ENCODE peak calls at places on chromosomes 1 and 21, in ten cellular contexts. W is HCT116, U is IMR-90, D is adrenal gland, M is H1, P is Peyer's patch, R is heart left ventricle, F is A549, Z is stomach, A is HepG2. I is an unnamed sample.

GRCh38 chr1:160149706-160150105 is 1.7 kb upstream of the ATP1A4 start:
- DNase-seq in W (no peak), U (peak), D (no peak), M (no peak), P (no peak), R (no peak), F (no peak), Z (no peak), A (no peak), I (no peak)

GRCh38 chr1:6347641-6348487 is 45.7 kb downstream of the ACOT7 start:
- DNase-seq in W (no peak), U (peak), D (peak), M (no peak), P (peak), R (no peak), F (peak), Z (peak), A (peak), I (no peak)

GRCh38 chr1:234722904-234723588 is 113.1 kb upstream of the IRF2BP2 start:
- DNase-seq in W (peak), U (peak), D (peak), M (no peak), P (no peak), R (peak), F (peak), Z (peak), A (peak), I (peak)

GRCh38 chr21:42319851-42320602 is 4.8 kb upstream of the TFF3 start:
- DNase-seq in W (no peak), U (no peak), D (peak), M (no peak), P (no peak), R (no peak), F (no peak), Z (no peak), A (no peak), I (no peak)

GRCh38 chr1:227358079-227358358 is 39.7 kb upstream of the CDC42BPA start:
- DNase-seq in W (no peak), U (no peak), D (no peak), M (no peak), P (no peak), R (no peak), F (no peak), Z (no peak), A (no peak), I (no peak)

GRCh38 chr21:46552274-46552673 is 52.6 kb downstream of the S100B start:
- DNase-seq in W (no peak), U (no peak), D (peak), M (no peak), P (no peak), R (no peak), F (no peak), Z (no peak), A (no peak), I (no peak)

GRCh38 chr21:29649370-29649963 is 290.3 kb downstream of the GRIK1 start:
- DNase-seq in W (no peak), U (no peak), D (no peak), M (no peak), P (no peak), R (no peak), F (no peak), Z (no peak), A (no peak), I (no peak)

GRCh38 chr1:9942399-9942938 is 722 bp downstream of the LZIC start:
- DNase-seq in W (no peak), U (peak), D (no peak), M (no peak), P (no peak), R (no peak), F (peak), Z (no peak), A (peak), I (no peak)

GRCh38 chr1:206049293-206049692 is 3.7 kb upstream of the RHEX start:
- DNase-seq in W (no peak), U (no peak), D (no peak), M (no peak), P (no peak), R (no peak), F (no peak), Z (no peak), A (no peak), I (no peak)

GRCh38 chr1:215833936-215834729 is 267.0 kb downstream of the KCTD3 start:
- DNase-seq in W (no peak), U (peak), D (no peak), M (no peak), P (no peak), R (no peak), F (no peak), Z (no peak), A (no peak), I (no peak)

GRCh38 chr1:203189951-203190352 is 3.4 kb upstream of the CHI3L1 start:
- DNase-seq in W (no peak), U (peak), D (no peak), M (no peak), P (no peak), R (no peak), F (no peak), Z (no peak), A (no peak), I (no peak)

GRCh38 chr1:206514821-206515387 is 7.6 kb downstream of the RASSF5 start:
- DNase-seq in W (no peak), U (no peak), D (no peak), M (no peak), P (no peak), R (no peak), F (no peak), Z (no peak), A (no peak), I (no peak)

GRCh38 chr21:29424728-29425127 is 126.0 kb downstream of the BACH1 start:
- DNase-seq in W (no peak), U (no peak), D (no peak), M (no peak), P (no peak), R (no peak), F (no peak), Z (no peak), A (no peak), I (no peak)

GRCh38 chr1:223177681-223178080 is 34.6 kb upstream of the TLR5 start:
- DNase-seq in W (no peak), U (no peak), D (peak), M (no peak), P (no peak), R (peak), F (no peak), Z (peak), A (peak), I (no peak)

GRCh38 chr1:112058815-112059450 is 69.5 kb upstream of the KCND3 start:
- DNase-seq in W (no peak), U (no peak), D (no peak), M (peak), P (no peak), R (no peak), F (no peak), Z (no peak), A (peak), I (no peak)

GRCh38 chr1:198047913-198048312 is 108.9 kb upstream of the NEK7 start:
- DNase-seq in W (no peak), U (no peak), D (no peak), M (no peak), P (no peak), R (no peak), F (no peak), Z (no peak), A (no peak), I (no peak)

GRCh38 chr21:44903689-44904088 is 17.0 kb downstream of the ITGB2 start:
- DNase-seq in W (no peak), U (no peak), D (no peak), M (no peak), P (no peak), R (no peak), F (no peak), Z (no peak), A (no peak), I (no peak)

GRCh38 chr1:60808676-60809075 is 273.7 kb upstream of the NFIA start:
- DNase-seq in W (no peak), U (no peak), D (no peak), M (no peak), P (no peak), R (no peak), F (no peak), Z (no peak), A (no peak), I (no peak)

GRCh38 chr21:44483288-44484237 is 28.3 kb downstream of the LRRC3 start:
- DNase-seq in W (no peak), U (peak), D (no peak), M (no peak), P (no peak), R (no peak), F (no peak), Z (no peak), A (peak), I (no peak)

GRCh38 chr21:46052703-46053651 is 44.9 kb upstream of the COL6A2 start:
- DNase-seq in W (peak), U (peak), D (peak), M (no peak), P (no peak), R (no peak), F (no peak), Z (no peak), A (no peak), I (no peak)

GRCh38 chr21:45390121-45390751 is 14.7 kb upstream of the COL18A1 start:
- DNase-seq in W (no peak), U (no peak), D (no peak), M (no peak), P (no peak), R (no peak), F (no peak), Z (no peak), A (no peak), I (peak)

GRCh38 chr1:78333426-78334012 is 157.3 kb upstream of the PTGFR start:
- DNase-seq in W (peak), U (peak), D (peak), M (no peak), P (no peak), R (no peak), F (no peak), Z (no peak), A (peak), I (no peak)

GRCh38 chr1:17265162-17265561 is 16.3 kb downstream of the PADI3 start:
- DNase-seq in W (no peak), U (peak), D (no peak), M (no peak), P (no peak), R (no peak), F (no peak), Z (no peak), A (no peak), I (no peak)

GRCh38 chr1:68814067-68814466 is 317.2 kb upstream of the DEPDC1 start:
- DNase-seq in W (no peak), U (no peak), D (no peak), M (no peak), P (no peak), R (no peak), F (no peak), Z (no peak), A (no peak), I (no peak)

GRCh38 chr1:86706018-86706417 is 1.6 kb downstream of the SH3GLB1 start:
- DNase-seq in W (no peak), U (no peak), D (no peak), M (no peak), P (no peak), R (no peak), F (no peak), Z (no peak), A (peak), I (no peak)

DNA sequence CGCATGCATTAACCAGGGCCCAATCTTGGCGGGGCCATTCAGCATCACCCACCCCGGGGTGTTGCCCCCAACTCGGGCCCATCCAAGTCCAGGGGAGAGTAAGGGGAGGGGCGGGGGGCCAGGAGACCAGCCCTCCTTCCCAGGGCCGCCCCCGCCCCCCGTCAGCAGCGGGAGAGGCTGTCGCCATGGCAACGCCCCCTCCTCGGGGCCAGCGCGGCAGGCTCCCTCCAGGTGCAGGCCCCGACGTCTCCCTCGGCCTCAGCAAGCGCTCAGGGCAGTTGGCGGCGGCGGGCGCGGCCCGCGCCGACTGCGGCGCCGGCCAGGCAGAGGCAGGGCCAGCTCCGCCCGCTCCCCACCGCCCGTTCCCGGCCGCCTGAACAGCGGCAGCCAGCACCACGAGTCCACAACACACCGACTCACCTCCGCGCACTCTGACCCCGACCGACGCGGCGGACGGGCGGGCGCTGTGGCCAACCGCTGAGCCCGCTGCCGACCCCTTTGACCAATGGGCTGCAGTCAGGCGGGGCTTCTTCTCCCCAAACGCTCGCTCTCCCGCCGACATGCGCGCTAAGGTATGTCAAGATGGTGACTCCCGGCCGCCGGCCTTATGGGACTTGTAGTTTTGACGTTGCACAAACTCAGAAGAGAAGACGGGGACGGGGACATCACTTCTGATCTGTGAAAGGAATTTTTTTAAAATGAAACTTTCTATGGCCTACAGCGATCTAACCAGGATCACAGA is at the start of gene ERI3:
- DNase-seq in W (peak), U (peak), D (peak), M (peak), P (peak), R (peak), F (peak), Z (peak), A (peak), I (peak)
- TF ChIP-seq POLR2A in W (no peak), U (peak), D (peak), M (peak), P (no peak), R (peak), F (peak), Z (no peak), A (peak), I (peak)

DNA sequence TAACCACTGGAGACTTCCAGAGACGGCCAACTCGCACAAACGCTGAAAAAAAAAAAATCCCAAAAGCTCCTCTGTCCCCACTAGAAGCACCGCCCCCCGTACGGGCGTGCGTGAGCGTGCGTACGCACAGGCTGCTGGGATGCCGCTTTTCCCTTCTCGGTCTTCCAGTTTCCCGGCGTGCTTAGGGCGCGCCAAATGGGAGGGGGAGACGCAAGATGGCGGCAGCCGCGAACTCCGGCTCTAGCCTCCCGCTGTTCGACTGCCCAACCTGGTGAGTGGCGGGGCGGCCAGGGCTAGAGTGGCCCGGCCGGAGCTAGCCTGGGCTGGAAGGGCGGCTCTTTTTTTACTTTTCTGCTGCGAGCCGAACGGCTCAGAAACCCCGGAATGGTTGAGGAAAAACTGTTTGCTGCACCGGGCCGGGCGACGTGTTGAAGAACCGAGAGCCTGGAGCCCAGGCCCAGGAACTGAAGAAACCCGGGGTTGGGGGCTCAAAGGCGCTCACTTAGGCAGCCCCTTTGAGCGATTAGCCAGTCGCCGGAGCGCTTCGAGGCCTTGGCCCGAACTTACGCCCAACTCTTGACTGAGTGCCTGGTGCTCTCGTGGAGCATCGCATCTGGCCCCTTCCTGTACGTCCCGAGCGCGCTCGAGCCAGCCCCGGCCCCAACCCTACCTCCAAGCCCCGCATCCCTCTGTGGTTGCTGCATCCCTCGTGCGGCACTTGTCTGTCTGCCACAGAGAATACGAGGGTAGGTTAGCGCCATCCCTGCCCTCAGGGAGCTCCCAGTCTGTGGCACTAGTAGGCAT is at the start of gene PPP1R8:
- DNase-seq in W (peak), U (peak), D (peak), M (peak), P (peak), R (peak), F (peak), Z (peak), A (peak), I (peak)
- TF ChIP-seq POLR2A in W (peak), U (peak), D (peak), M (peak), P (peak), R (peak), F (peak), Z (peak), A (peak), I (peak)

GRCh38 chr21:38769253-38769780 is 36.4 kb upstream of the ETS2 start:
- DNase-seq in W (no peak), U (peak), D (no peak), M (no peak), P (no peak), R (no peak), F (no peak), Z (no peak), A (no peak), I (no peak)
- TF ChIP-seq POLR2A in W (no peak), U (no peak), D (no peak), M (no peak), P (no peak), R (no peak), F (no peak), Z (no peak), A (no peak), I (no peak)

GRCh38 chr1:36793452-36793851 is 240.9 kb downstream of the GRIK3 start:
- DNase-seq in W (no peak), U (no peak), D (no peak), M (no peak), P (no peak), R (no peak), F (no peak), Z (no peak), A (no peak), I (no peak)

GRCh38 chr1:36794460-36794859 is 239.9 kb downstream of the GRIK3 start:
- DNase-seq in W (no peak), U (no peak), D (no peak), M (no peak), P (no peak), R (no peak), F (no peak), Z (no peak), A (no peak), I (no peak)

GRCh38 chr1:36796101-36796590 is 238.2 kb downstream of the GRIK3 start:
- DNase-seq in W (no peak), U (no peak), D (no peak), M (no peak), P (no peak), R (no peak), F (no peak), Z (no peak), A (no peak), I (no peak)

GRCh38 chr1:36789535-36789934 is 244.8 kb downstream of the GRIK3 start:
- DNase-seq in W (no peak), U (no peak), D (no peak), M (no peak), P (no peak), R (no peak), F (no peak), Z (no peak), A (no peak), I (no peak)

DNA sequence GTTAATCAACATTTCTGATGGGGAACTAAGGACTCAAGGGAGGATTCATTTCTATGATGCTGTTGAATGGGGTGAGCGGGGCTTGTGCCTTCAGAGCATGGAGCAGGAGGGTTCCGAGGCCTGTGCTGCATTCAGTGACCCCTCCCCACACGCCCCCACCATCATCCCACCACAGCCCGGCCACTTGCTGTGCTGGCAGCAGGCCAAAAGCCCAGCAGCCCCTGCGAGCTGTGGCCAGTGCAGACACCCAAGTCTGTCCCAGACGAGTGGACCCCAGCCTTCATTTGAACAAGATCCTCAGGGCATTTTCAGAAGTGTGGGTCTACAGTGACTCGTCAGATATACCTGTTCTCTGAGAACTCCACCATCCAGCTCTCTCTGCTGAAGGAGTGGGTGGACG is 242.0 kb downstream of the GRIK3 start:
- DNase-seq in W (no peak), U (no peak), D (no peak), M (no peak), P (no peak), R (no peak), F (no peak), Z (no peak), A (no peak), I (no peak)
- TF ChIP-seq POLR2A in W (no peak), U (no peak), D (no peak), M (no peak), P (no peak), R (no peak), F (no peak), Z (no peak), A (no peak), I (no peak)

GRCh38 chr1:14485285-14485684 is 113.2 kb upstream of the KAZN start:
- DNase-seq in W (no peak), U (no peak), D (no peak), M (no peak), P (no peak), R (no peak), F (no peak), Z (no peak), A (no peak), I (no peak)
- TF ChIP-seq POLR2A in W (no peak), U (no peak), D (no peak), M (no peak), P (no peak), R (no peak), F (no peak), Z (no peak), A (no peak), I (no peak)

DNA sequence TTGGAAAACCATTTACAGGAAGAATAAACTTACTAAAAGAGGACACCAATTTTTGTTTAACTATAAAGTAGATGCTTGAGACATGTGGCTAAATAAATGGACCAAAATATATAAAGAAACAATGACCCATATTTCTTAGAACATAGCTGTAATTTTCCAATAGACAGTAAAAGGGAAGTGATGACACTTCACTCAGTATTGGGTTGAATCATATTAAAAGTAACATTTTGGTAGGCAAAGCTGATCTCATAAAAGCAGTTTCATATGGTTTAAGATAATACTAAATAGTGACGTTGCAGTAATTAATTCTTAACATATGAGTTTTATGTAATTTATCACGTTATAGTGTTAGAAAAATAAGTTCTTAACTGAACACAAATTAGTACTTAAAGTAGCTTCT is 308.9 kb upstream of the RUNX1 start:
- DNase-seq in W (no peak), U (no peak), D (no peak), M (no peak), P (no peak), R (no peak), F (no peak), Z (no peak), A (no peak), I (no peak)
- TF ChIP-seq POLR2A in W (no peak), U (no peak), D (no peak), M (no peak), P (no peak), R (no peak), F (no peak), Z (no peak), A (no peak), I (no peak)

DNA sequence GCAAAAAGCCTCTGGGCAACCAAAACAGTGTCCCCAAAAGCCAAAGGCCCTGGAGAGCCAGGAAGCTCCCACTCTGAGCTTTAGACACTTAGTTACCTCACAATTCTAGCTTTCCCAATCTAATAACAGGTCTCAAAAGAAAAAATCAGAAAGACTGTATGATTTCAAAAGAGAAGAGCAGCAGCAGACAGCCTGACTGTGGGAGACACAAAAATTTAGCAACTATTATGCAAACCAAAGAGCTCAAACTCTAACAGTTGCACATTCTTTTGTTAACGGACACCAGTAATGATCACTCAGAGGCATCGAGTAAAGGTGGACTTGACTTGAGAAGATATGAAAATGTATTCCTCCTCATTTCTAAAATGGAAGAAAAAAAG is 160.1 kb downstream of the SLC45A1 start:
- DNase-seq in W (no peak), U (no peak), D (no peak), M (no peak), P (no peak), R (no peak), F (no peak), Z (no peak), A (no peak), I (no peak)
- TF ChIP-seq POLR2A in W (no peak), U (no peak), D (no peak), M (no peak), P (no peak), R (no peak), F (no peak), Z (no peak), A (no peak), I (no peak)

GRCh38 chr1:175906370-175906769 is 163.0 kb upstream of the TNR start:
- DNase-seq in W (no peak), U (no peak), D (no peak), M (no peak), P (no peak), R (no peak), F (no peak), Z (no peak), A (no peak), I (no peak)
- TF ChIP-seq POLR2A in W (no peak), U (no peak), D (no peak), M (no peak), P (no peak), R (no peak), F (no peak), Z (no peak), A (no peak), I (no peak)

I was measured in ovary.